ENCODE peak calls at places on chromosomes 1 and 21, in six cellular contexts. Z is activated CD4-positive, alpha-beta T cell treated with anti-CD3 and anti-CD28 coated beads, Interleukin-2, amount 50 U/mL, for 48 hours; S is hypothalamus; X is mammary epithelial cell; H is GM04504; J is HTR-8/SVneo. Q is an unnamed sample.

GRCh38 chr1:114466334-114467014 is 44.5 kb downstream of the TRIM33 start:
- DNase-seq in J (no peak), H (no peak), S (no peak), Z (no peak), X (no peak), Q (peak; percentile 55)

GRCh38 chr21:45819478-45820170 is 161.9 kb upstream of the COL6A1 start:
- DNase-seq in S (no peak), X (no peak), Z (peak; percentile 10), J (no peak), H (no peak), Q (no peak)

GRCh38 chr1:3745071-3745470 is 7.2 kb upstream of the CCDC27 start:
- DNase-seq in X (no peak), H (no peak), S (no peak), Z (no peak), J (no peak), Q (no peak)

GRCh38 chr21:42868196-42868595 is 11.1 kb downstream of the WDR4 start:
- DNase-seq in S (no peak), X (no peak), J (no peak), H (no peak), Z (no peak), Q (no peak)

GRCh38 chr1:77888429-77889239 is at the start of gene NEXN:
- DNase-seq in Z (peak; percentile 17), S (no peak), J (peak; percentile 31), H (peak; percentile 62), X (peak; percentile 52), Q (peak; percentile 64)

GRCh38 chr21:18117116-18117515 is 127.5 kb upstream of the CHODL start:
- DNase-seq in H (no peak), J (no peak), Z (no peak), X (no peak), S (no peak), Q (no peak)

GRCh38 chr1:59638172-59638800 is 176.5 kb upstream of the HOOK1 start:
- DNase-seq in X (peak; percentile 36), S (no peak), Z (no peak), H (peak; percentile 81), J (no peak), Q (peak; percentile 83)

GRCh38 chr1:194300776-194301175 is 1114.4 kb upstream of the B3GALT2 start:
- DNase-seq in X (no peak), S (no peak), Z (no peak), J (no peak), H (no peak), Q (no peak)

GRCh38 chr21:33261635-33262034 is 4.5 kb upstream of the IL10RB start:
- DNase-seq in Z (no peak), J (no peak), X (no peak), S (no peak), H (no peak), Q (no peak)

GRCh38 chr1:104706631-104707147 is 957.0 kb downstream of the AMY1C start:
- DNase-seq in S (no peak), X (no peak), J (no peak), Z (no peak), H (peak; percentile 3), Q (peak; percentile 11)

GRCh38 chr1:246597340-246597739 is 31.1 kb downstream of the CNST start:
- DNase-seq in X (peak; percentile 47), S (no peak), H (peak; percentile 86), Z (no peak), J (no peak), Q (peak; percentile 63)

GRCh38 chr1:232376632-232377493 is 253.1 kb downstream of the SIPA1L2 start:
- DNase-seq in S (no peak), X (no peak), Z (no peak), H (no peak), J (no peak), Q (no peak)

GRCh38 chr1:40556121-40556520 is 24.7 kb downstream of the ZNF684 start:
- DNase-seq in X (no peak), J (no peak), S (no peak), Z (no peak), H (no peak), Q (no peak)

GRCh38 chr1:225917536-225917935 is 6.5 kb downstream of the PYCR2 start:
- DNase-seq in Z (no peak), H (no peak), X (peak; percentile 95), J (no peak), S (no peak), Q (no peak)

GRCh38 chr21:36990508-36991205 is 15.8 kb upstream of the RIPPLY3 start:
- DNase-seq in S (peak; percentile 46), X (no peak), H (no peak), Z (no peak), J (no peak), Q (no peak)

GRCh38 chr1:246526380-246526779 is 19.3 kb upstream of the SMYD3 start:
- DNase-seq in J (no peak), S (no peak), H (no peak), X (no peak), Z (no peak), Q (no peak)

GRCh38 chr1:247415423-247416361 is at the start of gene NLRP3:
- DNase-seq in X (peak; percentile 73), S (peak; percentile 47), Z (peak; percentile 15), J (peak; percentile 74), H (no peak), Q (peak; percentile 96)

GRCh38 chr1:204513117-204513716 is 3.0 kb upstream of the MDM4 start:
- DNase-seq in S (no peak), J (no peak), H (no peak), Z (peak; percentile 33), X (no peak), Q (no peak)

GRCh38 chr1:244862354-244862698 is 2.0 kb downstream of the HNRNPU start:
- DNase-seq in Z (no peak), X (peak; percentile 17), S (no peak), J (no peak), H (no peak), Q (no peak)

GRCh38 chr1:159141584-159142518 is 29.6 kb upstream of the CADM3 start:
- DNase-seq in S (peak; percentile 85), X (peak; percentile 85), H (peak; percentile 24), J (peak; percentile 3), Z (peak; percentile 9), Q (no peak)

GRCh38 chr1:180451504-180451903 is 50.9 kb downstream of the ACBD6 start:
- DNase-seq in S (no peak), J (no peak), H (no peak), Z (no peak), X (no peak), Q (no peak)

GRCh38 chr1:85058311-85058710 is 10.0 kb upstream of the MCOLN3 start:
- DNase-seq in J (no peak), H (no peak), Z (no peak), S (no peak), X (no peak), Q (no peak)

GRCh38 chr1:209433649-209434031 is 149.9 kb upstream of the CAMK1G start:
- DNase-seq in X (peak; percentile 88), J (no peak), Z (no peak), H (no peak), S (no peak), Q (peak; percentile 13)

GRCh38 chr1:19687414-19687813 is 22.7 kb downstream of the HTR6 start:
- DNase-seq in H (no peak), X (no peak), Z (no peak), S (no peak), J (no peak), Q (no peak)

GRCh38 chr1:160681067-160681890 is 30.3 kb downstream of the CD48 start:
- DNase-seq in X (peak; percentile 61), Z (peak; percentile 91), H (peak; percentile 10), J (peak; percentile 19), S (no peak), Q (peak; percentile 82)

GRCh38 chr1:68116643-68117235 is 66.3 kb upstream of the DIRAS3 start:
- DNase-seq in H (no peak), J (peak; percentile 35), X (peak; percentile 28), S (peak; percentile 62), Z (peak; percentile 32), Q (peak; percentile 76)

GRCh38 chr1:26833432-26834405 is 7.2 kb downstream of the ZDHHC18 start:
- DNase-seq in J (no peak), Z (peak; percentile 78), S (no peak), X (no peak), H (no peak), Q (no peak)

GRCh38 chr1:206495011-206495461 is 12.3 kb upstream of the RASSF5 start:
- DNase-seq in X (no peak), J (no peak), H (no peak), Z (no peak), S (no peak), Q (no peak)

GRCh38 chr1:94017155-94017829 is 103.7 kb downstream of the ABCA4 start:
- DNase-seq in J (no peak), Z (no peak), S (no peak), H (no peak), X (peak; percentile 51), Q (no peak)

GRCh38 chr1:95604784-95605183 is 370.8 kb downstream of the RWDD3 start:
- DNase-seq in H (no peak), J (no peak), X (no peak), Z (no peak), S (no peak), Q (no peak)

GRCh38 chr1:111436726-111437125 is 9.2 kb upstream of the OVGP1 start:
- DNase-seq in X (no peak), S (no peak), H (no peak), Z (no peak), J (no peak), Q (no peak)

GRCh38 chr1:27318596-27318995 is 3.4 kb upstream of the TMEM222 start:
- DNase-seq in H (peak; percentile 52), X (no peak), J (no peak), Z (no peak), S (no peak), Q (no peak)